ENCODE peak calls at places on chromosomes 7 and 10, in five cellular contexts. M, J, X, T and G are unnamed samples.

GRCh38 chr7:94848531-94848930 is 58.9 kb upstream of the PPP1R9A start:
- DNase-seq in X (no peak), M (no peak), J (no peak), T (no peak), G (no peak)

GRCh38 chr7:2821842-2822507 is 22.1 kb downstream of the GNA12 start:
- DNase-seq in X (peak), M (peak), J (no peak), T (peak), G (no peak)

GRCh38 chr10:75050520-75050919 is 60.9 kb upstream of the SAMD8 start:
- DNase-seq in T (no peak), X (no peak), J (no peak), M (no peak), G (peak)

GRCh38 chr10:14621037-14621436 is 153.7 kb downstream of the FAM107B start:
- DNase-seq in M (no peak), T (no peak), X (peak), J (no peak), G (no peak)

GRCh38 chr10:62277946-62278345 is 9.3 kb upstream of the RTKN2 start:
- DNase-seq in T (no peak), J (no peak), X (no peak), M (no peak), G (no peak)

GRCh38 chr7:96449094-96449493 is 127.2 kb upstream of the SLC25A13 start:
- DNase-seq in X (no peak), J (peak), T (no peak), M (no peak), G (no peak)

GRCh38 chr7:148535227-148535626 is 55.3 kb upstream of the C7orf33 start:
- DNase-seq in T (no peak), J (no peak), X (no peak), M (no peak), G (peak)

GRCh38 chr10:132225073-132225848 is 38.5 kb downstream of the DPYSL4 start:
- DNase-seq in X (no peak), J (no peak), T (no peak), M (no peak), G (no peak)

GRCh38 chr7:9958461-9958860 is 1015.2 kb upstream of the PHF14 start:
- DNase-seq in M (no peak), J (no peak), T (no peak), X (no peak), G (no peak)

DNA sequence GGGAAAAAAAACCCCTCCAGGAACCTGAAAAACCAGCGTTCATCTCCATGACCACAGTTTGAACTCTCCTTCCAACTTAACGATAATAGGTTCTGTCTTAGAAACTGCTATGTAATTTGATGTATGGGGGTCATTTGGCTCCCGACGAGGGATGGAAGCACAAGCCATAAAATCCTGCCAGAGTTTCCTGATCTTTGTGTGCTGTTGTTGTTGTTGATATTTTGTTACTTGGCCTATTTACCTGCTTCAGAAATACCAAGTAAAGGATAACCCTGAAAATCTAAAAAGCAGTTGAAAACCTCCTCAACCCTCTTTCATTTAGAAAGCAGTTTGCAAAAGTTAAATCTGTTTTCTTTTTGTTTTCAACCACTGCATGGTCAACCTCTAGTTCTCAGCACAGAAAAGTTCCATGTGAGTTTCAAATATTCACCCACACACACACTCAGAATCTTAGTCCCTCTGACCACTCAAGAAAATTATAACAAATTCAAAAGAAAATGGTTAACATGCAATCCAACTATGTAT is 9.3 kb upstream of the HOXA2 start:
- DNase-seq in X (peak), T (no peak), J (no peak), M (no peak), G (no peak)
- H3K27ac ChIP-seq in X (peak), T (peak), J (no peak), M (no peak), G (peak)

DNA sequence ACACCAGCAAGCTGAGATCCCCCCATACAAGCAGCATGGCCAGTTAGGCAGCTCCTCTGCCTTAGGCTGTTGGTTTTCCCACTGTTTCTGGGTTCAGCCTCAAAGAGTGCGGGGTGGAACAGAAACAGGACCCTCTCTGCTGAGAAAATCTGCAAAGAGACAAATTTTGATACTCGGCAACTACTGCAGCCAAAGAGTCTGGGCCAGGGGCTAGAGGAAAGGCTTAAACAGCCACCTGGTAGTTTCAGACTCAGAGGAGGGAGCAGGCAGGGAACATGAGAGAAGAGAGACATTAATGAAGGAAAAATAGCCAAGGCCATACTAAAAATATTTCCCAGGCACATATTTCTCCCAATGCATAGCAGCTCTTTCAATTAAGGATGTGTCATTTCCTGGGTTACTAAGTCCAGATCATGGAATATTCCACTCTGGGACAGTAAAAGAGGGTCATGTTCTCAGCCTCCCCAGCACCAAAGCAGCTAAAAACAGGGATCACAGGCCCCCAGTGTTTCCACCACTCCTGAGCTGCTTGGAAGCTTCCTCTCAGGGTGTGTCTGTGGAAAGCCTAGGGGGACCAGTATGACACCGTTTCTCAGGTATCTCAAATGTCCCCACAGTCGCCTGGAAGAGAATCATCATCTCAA is 29.8 kb downstream of the PDLIM1 start:
- DNase-seq in T (no peak), X (peak), M (no peak), J (no peak), G (no peak)
- H3K27ac ChIP-seq in T (no peak), X (peak), M (no peak), J (no peak), G (no peak)

DNA sequence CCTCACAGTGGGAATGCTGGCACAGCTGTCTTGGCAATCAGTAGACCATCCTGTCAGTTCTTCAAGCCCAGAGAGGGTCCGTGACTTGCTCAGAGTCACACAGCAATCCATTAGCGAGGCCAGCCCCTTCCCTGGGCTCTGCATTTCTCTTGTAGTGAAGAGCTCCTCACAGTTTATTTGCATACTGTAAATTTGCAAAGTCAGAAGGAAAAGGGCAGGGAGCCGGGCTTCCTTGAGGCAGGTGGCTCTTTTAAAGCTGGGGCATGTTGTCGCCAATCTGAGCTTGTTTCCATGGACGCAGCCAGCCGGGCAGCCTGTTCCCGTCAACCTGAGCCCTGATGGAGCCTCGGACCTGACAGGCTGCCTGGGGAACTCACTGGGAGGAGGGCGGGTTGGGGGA is 123.4 kb downstream of the CUX1 start:
- DNase-seq in M (no peak), T (no peak), X (no peak), J (peak), G (no peak)
- H3K27ac ChIP-seq in M (peak), T (no peak), X (no peak), J (peak), G (peak)

GRCh38 chr10:77634939-77635338 is 2.7 kb downstream of the KCNMA1 start:
- DNase-seq in J (no peak), X (no peak), T (no peak), M (no peak), G (no peak)
- H3K27ac ChIP-seq in J (no peak), X (no peak), T (no peak), M (no peak), G (peak)

GRCh38 chr7:50730459-50731400 is 52.0 kb downstream of the GRB10 start:
- DNase-seq in X (no peak), T (peak), M (no peak), J (peak), G (no peak)
- H3K27ac ChIP-seq in X (no peak), T (peak), M (no peak), J (no peak), G (no peak)